ENCODE peak calls at places on chromosomes 5 and 9, in four cellular contexts. One of them, this sample, is unnamed.

GRCh38 chr9:17116400-17116837 is 18.4 kb upstream of the CNTLN start:
- DNase-seq in esophagus squamous epithelium: no peak
- DNase-seq in AG09309: no peak
- DNase-seq in breast epithelium: no peak
- DNase-seq in this sample: no peak

GRCh38 chr9:89801723-89802680 is 197.2 kb downstream of the GADD45G start:
- DNase-seq in esophagus squamous epithelium: no peak
- DNase-seq in AG09309: no peak
- DNase-seq in breast epithelium: no peak
- DNase-seq in this sample: no peak

GRCh38 chr5:67211926-67212325 is 15.3 kb upstream of the CD180 start:
- DNase-seq in esophagus squamous epithelium: no peak
- DNase-seq in AG09309: peak
- DNase-seq in breast epithelium: no peak
- DNase-seq in this sample: peak

GRCh38 chr5:108749130-108749861 is 1.6 kb downstream of the FER start:
- DNase-seq in esophagus squamous epithelium: no peak
- DNase-seq in AG09309: no peak
- DNase-seq in breast epithelium: peak
- DNase-seq in this sample: no peak

GRCh38 chr9:87282477-87282991 is 215.1 kb upstream of the DAPK1 start:
- DNase-seq in esophagus squamous epithelium: no peak
- DNase-seq in AG09309: no peak
- DNase-seq in breast epithelium: no peak
- DNase-seq in this sample: no peak

GRCh38 chr9:114906922-114907571 is 23.3 kb downstream of the TNFSF8 start:
- DNase-seq in esophagus squamous epithelium: no peak
- DNase-seq in AG09309: no peak
- DNase-seq in breast epithelium: no peak
- DNase-seq in this sample: no peak

GRCh38 chr9:81776834-81777233 is 87.5 kb upstream of the TLE1 start:
- DNase-seq in esophagus squamous epithelium: no peak
- DNase-seq in AG09309: no peak
- DNase-seq in breast epithelium: no peak
- DNase-seq in this sample: no peak

GRCh38 chr5:109876941-109877669 is 187.4 kb downstream of the MAN2A1 start:
- DNase-seq in esophagus squamous epithelium: no peak
- DNase-seq in AG09309: no peak
- DNase-seq in breast epithelium: no peak
- DNase-seq in this sample: no peak

GRCh38 chr9:95373069-95373681 is 55.7 kb upstream of the FANCC start:
- DNase-seq in esophagus squamous epithelium: no peak
- DNase-seq in AG09309: no peak
- DNase-seq in breast epithelium: no peak
- DNase-seq in this sample: no peak

GRCh38 chr5:170971-171800 is 20.1 kb upstream of the LRRC14B start:
- DNase-seq in esophagus squamous epithelium: no peak
- DNase-seq in AG09309: no peak
- DNase-seq in breast epithelium: peak
- DNase-seq in this sample: no peak

GRCh38 chr5:135591277-135591676 is 12.5 kb upstream of the CXCL14 start:
- DNase-seq in esophagus squamous epithelium: no peak
- DNase-seq in AG09309: no peak
- DNase-seq in breast epithelium: no peak
- DNase-seq in this sample: no peak

GRCh38 chr5:115309751-115310370 is 13.4 kb upstream of the CCDC112 start:
- DNase-seq in esophagus squamous epithelium: no peak
- DNase-seq in AG09309: peak
- DNase-seq in breast epithelium: no peak
- DNase-seq in this sample: no peak

GRCh38 chr9:6605202-6605601 is 40.3 kb downstream of the GLDC start:
- DNase-seq in esophagus squamous epithelium: no peak
- DNase-seq in AG09309: no peak
- DNase-seq in breast epithelium: no peak
- DNase-seq in this sample: no peak

GRCh38 chr9:38707885-38708640 is 11.9 kb downstream of the FAM240B start:
- DNase-seq in esophagus squamous epithelium: no peak
- DNase-seq in AG09309: no peak
- DNase-seq in breast epithelium: no peak
- DNase-seq in this sample: no peak

GRCh38 chr9:117546894-117547293 is 132.0 kb upstream of the ASTN2 start:
- DNase-seq in esophagus squamous epithelium: no peak
- DNase-seq in AG09309: no peak
- DNase-seq in breast epithelium: no peak
- DNase-seq in this sample: no peak

GRCh38 chr5:73437126-73438047 is 11.2 kb downstream of the FOXD1 start:
- DNase-seq in esophagus squamous epithelium: no peak
- DNase-seq in AG09309: no peak
- DNase-seq in breast epithelium: no peak
- DNase-seq in this sample: no peak

GRCh38 chr9:86732514-86732913 is 214.8 kb downstream of the GAS1 start:
- DNase-seq in esophagus squamous epithelium: no peak
- DNase-seq in AG09309: peak
- DNase-seq in breast epithelium: no peak
- DNase-seq in this sample: no peak

GRCh38 chr5:141637693-141638419 is 1.1 kb downstream of the RELL2 start:
- DNase-seq in esophagus squamous epithelium: peak
- DNase-seq in AG09309: no peak
- DNase-seq in breast epithelium: peak
- DNase-seq in this sample: no peak
- TF ChIP-seq CTCF in esophagus squamous epithelium: peak
- TF ChIP-seq CTCF in AG09309: peak
- TF ChIP-seq CTCF in breast epithelium: no peak
- TF ChIP-seq CTCF in this sample: peak

GRCh38 chr5:134561871-134562296 is 36.4 kb downstream of the JADE2 start:
- DNase-seq in esophagus squamous epithelium: no peak
- DNase-seq in AG09309: no peak
- DNase-seq in breast epithelium: no peak
- DNase-seq in this sample: no peak
- TF ChIP-seq CTCF in esophagus squamous epithelium: no peak
- TF ChIP-seq CTCF in AG09309: peak
- TF ChIP-seq CTCF in breast epithelium: no peak
- TF ChIP-seq CTCF in this sample: peak

GRCh38 chr5:77843570-77844407 is 67.7 kb upstream of the TBCA start:
- DNase-seq in esophagus squamous epithelium: no peak
- DNase-seq in AG09309: no peak
- DNase-seq in breast epithelium: no peak
- DNase-seq in this sample: no peak

GRCh38 chr5:77846422-77847128 is 70.4 kb upstream of the TBCA start:
- DNase-seq in esophagus squamous epithelium: no peak
- DNase-seq in AG09309: no peak
- DNase-seq in breast epithelium: no peak
- DNase-seq in this sample: no peak

GRCh38 chr5:77842247-77842646 is 66.1 kb upstream of the TBCA start:
- DNase-seq in esophagus squamous epithelium: no peak
- DNase-seq in AG09309: peak
- DNase-seq in breast epithelium: no peak
- DNase-seq in this sample: no peak

GRCh38 chr5:77845273-77845646 is 69.1 kb upstream of the TBCA start:
- DNase-seq in esophagus squamous epithelium: no peak
- DNase-seq in AG09309: no peak
- DNase-seq in breast epithelium: no peak
- DNase-seq in this sample: no peak

GRCh38 chr5:77844408-77845272 is 68.5 kb upstream of the TBCA start:
- DNase-seq in esophagus squamous epithelium: no peak
- DNase-seq in AG09309: no peak
- DNase-seq in breast epithelium: no peak
- DNase-seq in this sample: no peak
- TF ChIP-seq CTCF in esophagus squamous epithelium: no peak
- TF ChIP-seq CTCF in AG09309: peak
- TF ChIP-seq CTCF in breast epithelium: no peak
- TF ChIP-seq CTCF in this sample: peak

GRCh38 chr5:83726912-83727311 is 6.3 kb upstream of the HAPLN1 start:
- DNase-seq in esophagus squamous epithelium: no peak
- DNase-seq in AG09309: peak
- DNase-seq in breast epithelium: no peak
- DNase-seq in this sample: no peak

GRCh38 chr5:83729389-83729788 is 8.7 kb upstream of the HAPLN1 start:
- DNase-seq in esophagus squamous epithelium: no peak
- DNase-seq in AG09309: no peak
- DNase-seq in breast epithelium: no peak
- DNase-seq in this sample: no peak

DNA sequence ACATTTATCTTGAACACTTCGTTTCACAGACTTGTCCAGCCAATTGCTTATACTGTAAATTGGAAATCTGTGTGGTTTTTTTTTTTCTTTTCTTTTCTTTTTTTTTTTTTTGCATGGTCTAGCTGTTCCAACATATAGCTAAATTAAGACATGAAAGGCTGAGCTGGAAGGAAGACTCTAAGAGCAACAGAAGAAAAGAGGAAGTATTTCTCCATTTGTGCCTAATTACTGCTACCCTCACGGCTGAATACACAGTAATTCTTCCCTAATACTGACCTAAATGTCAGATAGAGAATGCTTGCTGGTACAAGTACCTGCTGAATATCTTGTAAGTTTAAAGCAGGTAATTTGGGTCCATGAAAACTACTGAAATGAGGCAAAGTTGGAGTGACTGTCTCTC is 11.0 kb upstream of the HAPLN1 start:
- DNase-seq in esophagus squamous epithelium: no peak
- DNase-seq in AG09309: no peak
- DNase-seq in breast epithelium: no peak
- DNase-seq in this sample: no peak
- TF ChIP-seq CTCF in esophagus squamous epithelium: no peak
- TF ChIP-seq CTCF in AG09309: no peak
- TF ChIP-seq CTCF in breast epithelium: no peak
- TF ChIP-seq CTCF in this sample: no peak

This sample was measured in AG04449.